ENCODE peak calls at places on chromosome 1, in nine cellular contexts. One of them, this sample, is unnamed.

GRCh38 chr1:98546319-98546718 is 115.2 kb upstream of the SNX7 start:
- DNase-seq in cardiac septum: no peak
- DNase-seq in cerebellar cortex: no peak
- DNase-seq in RCC 7860: no peak
- DNase-seq in activated CD4-positive, CD25-positive, alpha-beta regulatory T cell treated with anti-CD3 and anti-CD28 coated beads, Interleukin-2, amount 50 U/mL, for 16 hours: no peak
- DNase-seq in PC-9: no peak
- DNase-seq in cardiac fibroblast: no peak
- DNase-seq in H9: no peak
- DNase-seq in NCI-H446: no peak
- DNase-seq in this sample: no peak

GRCh38 chr1:194297999-194298598 is 1111.7 kb upstream of the B3GALT2 start:
- DNase-seq in cardiac septum: no peak
- DNase-seq in cerebellar cortex: no peak
- DNase-seq in RCC 7860: no peak
- DNase-seq in activated CD4-positive, CD25-positive, alpha-beta regulatory T cell treated with anti-CD3 and anti-CD28 coated beads, Interleukin-2, amount 50 U/mL, for 16 hours: no peak
- DNase-seq in PC-9: no peak
- DNase-seq in cardiac fibroblast: no peak
- DNase-seq in H9: no peak
- DNase-seq in NCI-H446: no peak
- DNase-seq in this sample: no peak

GRCh38 chr1:27527857-27528700 is 38.1 kb upstream of the WASF2 start:
- DNase-seq in cardiac septum: no peak
- DNase-seq in cerebellar cortex: peak
- DNase-seq in RCC 7860: no peak
- DNase-seq in activated CD4-positive, CD25-positive, alpha-beta regulatory T cell treated with anti-CD3 and anti-CD28 coated beads, Interleukin-2, amount 50 U/mL, for 16 hours: no peak
- DNase-seq in PC-9: peak
- DNase-seq in cardiac fibroblast: no peak
- DNase-seq in H9: peak
- DNase-seq in NCI-H446: no peak
- DNase-seq in this sample: no peak

GRCh38 chr1:161781995-161782394 is 15.9 kb downstream of the ATF6 start:
- DNase-seq in cardiac septum: no peak
- DNase-seq in cerebellar cortex: no peak
- DNase-seq in RCC 7860: no peak
- DNase-seq in activated CD4-positive, CD25-positive, alpha-beta regulatory T cell treated with anti-CD3 and anti-CD28 coated beads, Interleukin-2, amount 50 U/mL, for 16 hours: no peak
- DNase-seq in PC-9: no peak
- DNase-seq in cardiac fibroblast: peak
- DNase-seq in H9: no peak
- DNase-seq in NCI-H446: no peak
- DNase-seq in this sample: no peak

GRCh38 chr1:25820247-25821111 is 725 bp downstream of the MTFR1L start:
- DNase-seq in cardiac septum: no peak
- DNase-seq in cerebellar cortex: peak
- DNase-seq in RCC 7860: peak
- DNase-seq in activated CD4-positive, CD25-positive, alpha-beta regulatory T cell treated with anti-CD3 and anti-CD28 coated beads, Interleukin-2, amount 50 U/mL, for 16 hours: peak
- DNase-seq in PC-9: peak
- DNase-seq in cardiac fibroblast: peak
- DNase-seq in H9: peak
- DNase-seq in NCI-H446: peak
- DNase-seq in this sample: peak

GRCh38 chr1:247060771-247061170 is 17.8 kb downstream of the ZNF670 start:
- DNase-seq in cardiac septum: no peak
- DNase-seq in cerebellar cortex: no peak
- DNase-seq in RCC 7860: no peak
- DNase-seq in activated CD4-positive, CD25-positive, alpha-beta regulatory T cell treated with anti-CD3 and anti-CD28 coated beads, Interleukin-2, amount 50 U/mL, for 16 hours: no peak
- DNase-seq in PC-9: no peak
- DNase-seq in cardiac fibroblast: no peak
- DNase-seq in H9: no peak
- DNase-seq in NCI-H446: no peak
- DNase-seq in this sample: no peak

GRCh38 chr1:159938221-159938852 is 7.1 kb downstream of the IGSF9 start:
- DNase-seq in cardiac septum: no peak
- DNase-seq in cerebellar cortex: no peak
- DNase-seq in RCC 7860: no peak
- DNase-seq in activated CD4-positive, CD25-positive, alpha-beta regulatory T cell treated with anti-CD3 and anti-CD28 coated beads, Interleukin-2, amount 50 U/mL, for 16 hours: no peak
- DNase-seq in PC-9: no peak
- DNase-seq in cardiac fibroblast: no peak
- DNase-seq in H9: no peak
- DNase-seq in NCI-H446: no peak
- DNase-seq in this sample: no peak

GRCh38 chr1:56901720-56902119 is 47.1 kb downstream of the C8A start:
- DNase-seq in cardiac septum: no peak
- DNase-seq in cerebellar cortex: no peak
- DNase-seq in RCC 7860: no peak
- DNase-seq in activated CD4-positive, CD25-positive, alpha-beta regulatory T cell treated with anti-CD3 and anti-CD28 coated beads, Interleukin-2, amount 50 U/mL, for 16 hours: no peak
- DNase-seq in PC-9: no peak
- DNase-seq in cardiac fibroblast: peak
- DNase-seq in H9: no peak
- DNase-seq in NCI-H446: no peak
- DNase-seq in this sample: no peak

GRCh38 chr1:24355466-24355865 is 36.3 kb downstream of the GRHL3 start:
- DNase-seq in cardiac septum: no peak
- DNase-seq in cerebellar cortex: no peak
- DNase-seq in RCC 7860: no peak
- DNase-seq in activated CD4-positive, CD25-positive, alpha-beta regulatory T cell treated with anti-CD3 and anti-CD28 coated beads, Interleukin-2, amount 50 U/mL, for 16 hours: no peak
- DNase-seq in PC-9: no peak
- DNase-seq in cardiac fibroblast: no peak
- DNase-seq in H9: no peak
- DNase-seq in NCI-H446: no peak
- DNase-seq in this sample: no peak

GRCh38 chr1:161307230-161307768 is 2.5 kb downstream of the MPZ start:
- DNase-seq in cardiac septum: no peak
- DNase-seq in cerebellar cortex: peak
- DNase-seq in RCC 7860: no peak
- DNase-seq in activated CD4-positive, CD25-positive, alpha-beta regulatory T cell treated with anti-CD3 and anti-CD28 coated beads, Interleukin-2, amount 50 U/mL, for 16 hours: no peak
- DNase-seq in PC-9: no peak
- DNase-seq in cardiac fibroblast: peak
- DNase-seq in H9: no peak
- DNase-seq in NCI-H446: peak
- DNase-seq in this sample: no peak

GRCh38 chr1:192951961-192952460 is 107.1 kb downstream of the UCHL5 start:
- DNase-seq in cardiac septum: no peak
- DNase-seq in cerebellar cortex: no peak
- DNase-seq in RCC 7860: peak
- DNase-seq in activated CD4-positive, CD25-positive, alpha-beta regulatory T cell treated with anti-CD3 and anti-CD28 coated beads, Interleukin-2, amount 50 U/mL, for 16 hours: no peak
- DNase-seq in PC-9: no peak
- DNase-seq in cardiac fibroblast: peak
- DNase-seq in H9: no peak
- DNase-seq in NCI-H446: no peak
- DNase-seq in this sample: no peak

GRCh38 chr1:55347786-55348185 is 132.6 kb upstream of the USP24 start:
- DNase-seq in cardiac septum: no peak
- DNase-seq in cerebellar cortex: no peak
- DNase-seq in RCC 7860: no peak
- DNase-seq in activated CD4-positive, CD25-positive, alpha-beta regulatory T cell treated with anti-CD3 and anti-CD28 coated beads, Interleukin-2, amount 50 U/mL, for 16 hours: no peak
- DNase-seq in PC-9: no peak
- DNase-seq in cardiac fibroblast: no peak
- DNase-seq in H9: no peak
- DNase-seq in NCI-H446: no peak
- DNase-seq in this sample: no peak

GRCh38 chr1:231020139-231020601 is 19.9 kb downstream of the FAM89A start:
- DNase-seq in cardiac septum: no peak
- DNase-seq in cerebellar cortex: no peak
- DNase-seq in RCC 7860: no peak
- DNase-seq in activated CD4-positive, CD25-positive, alpha-beta regulatory T cell treated with anti-CD3 and anti-CD28 coated beads, Interleukin-2, amount 50 U/mL, for 16 hours: no peak
- DNase-seq in PC-9: no peak
- DNase-seq in cardiac fibroblast: peak
- DNase-seq in H9: no peak
- DNase-seq in NCI-H446: no peak
- DNase-seq in this sample: no peak

GRCh38 chr1:39542924-39543323 is 33.7 kb downstream of the PABPC4 start:
- DNase-seq in cardiac septum: no peak
- DNase-seq in cerebellar cortex: no peak
- DNase-seq in RCC 7860: no peak
- DNase-seq in activated CD4-positive, CD25-positive, alpha-beta regulatory T cell treated with anti-CD3 and anti-CD28 coated beads, Interleukin-2, amount 50 U/mL, for 16 hours: no peak
- DNase-seq in PC-9: no peak
- DNase-seq in cardiac fibroblast: no peak
- DNase-seq in H9: no peak
- DNase-seq in NCI-H446: no peak
- DNase-seq in this sample: no peak

GRCh38 chr1:116405241-116406135 is 32.4 kb downstream of the ATP1A1 start:
- DNase-seq in cardiac septum: no peak
- DNase-seq in cerebellar cortex: peak
- DNase-seq in RCC 7860: no peak
- DNase-seq in activated CD4-positive, CD25-positive, alpha-beta regulatory T cell treated with anti-CD3 and anti-CD28 coated beads, Interleukin-2, amount 50 U/mL, for 16 hours: no peak
- DNase-seq in PC-9: no peak
- DNase-seq in cardiac fibroblast: no peak
- DNase-seq in H9: no peak
- DNase-seq in NCI-H446: no peak
- DNase-seq in this sample: no peak

GRCh38 chr1:119771770-119772169 is 3.1 kb upstream of the HMGCS2 start:
- DNase-seq in cardiac septum: no peak
- DNase-seq in cerebellar cortex: no peak
- DNase-seq in RCC 7860: no peak
- DNase-seq in activated CD4-positive, CD25-positive, alpha-beta regulatory T cell treated with anti-CD3 and anti-CD28 coated beads, Interleukin-2, amount 50 U/mL, for 16 hours: no peak
- DNase-seq in PC-9: no peak
- DNase-seq in cardiac fibroblast: no peak
- DNase-seq in H9: no peak
- DNase-seq in NCI-H446: no peak
- DNase-seq in this sample: no peak

GRCh38 chr1:198669023-198669698 is 30.3 kb downstream of the PTPRC start:
- DNase-seq in cardiac septum: no peak
- DNase-seq in cerebellar cortex: no peak
- DNase-seq in RCC 7860: peak
- DNase-seq in activated CD4-positive, CD25-positive, alpha-beta regulatory T cell treated with anti-CD3 and anti-CD28 coated beads, Interleukin-2, amount 50 U/mL, for 16 hours: no peak
- DNase-seq in PC-9: peak
- DNase-seq in cardiac fibroblast: peak
- DNase-seq in H9: no peak
- DNase-seq in NCI-H446: no peak
- DNase-seq in this sample: no peak

GRCh38 chr1:243507672-243508302 is 251.9 kb downstream of the SDCCAG8 start:
- DNase-seq in cardiac septum: no peak
- DNase-seq in cerebellar cortex: no peak
- DNase-seq in RCC 7860: no peak
- DNase-seq in activated CD4-positive, CD25-positive, alpha-beta regulatory T cell treated with anti-CD3 and anti-CD28 coated beads, Interleukin-2, amount 50 U/mL, for 16 hours: no peak
- DNase-seq in PC-9: no peak
- DNase-seq in cardiac fibroblast: no peak
- DNase-seq in H9: no peak
- DNase-seq in NCI-H446: no peak
- DNase-seq in this sample: no peak

GRCh38 chr1:43621861-43622260 is 28.1 kb upstream of the KDM4A start:
- DNase-seq in cardiac septum: no peak
- DNase-seq in cerebellar cortex: peak
- DNase-seq in RCC 7860: no peak
- DNase-seq in activated CD4-positive, CD25-positive, alpha-beta regulatory T cell treated with anti-CD3 and anti-CD28 coated beads, Interleukin-2, amount 50 U/mL, for 16 hours: no peak
- DNase-seq in PC-9: no peak
- DNase-seq in cardiac fibroblast: no peak
- DNase-seq in H9: no peak
- DNase-seq in NCI-H446: no peak
- DNase-seq in this sample: no peak

GRCh38 chr1:29985376-29985945 is 737.9 kb downstream of the MATN1 start:
- DNase-seq in cardiac septum: no peak
- DNase-seq in cerebellar cortex: no peak
- DNase-seq in RCC 7860: no peak
- DNase-seq in activated CD4-positive, CD25-positive, alpha-beta regulatory T cell treated with anti-CD3 and anti-CD28 coated beads, Interleukin-2, amount 50 U/mL, for 16 hours: no peak
- DNase-seq in PC-9: no peak
- DNase-seq in cardiac fibroblast: no peak
- DNase-seq in H9: no peak
- DNase-seq in NCI-H446: no peak
- DNase-seq in this sample: no peak

GRCh38 chr1:36223373-36223995 is 759 bp upstream of the THRAP3 start:
- DNase-seq in cardiac septum: no peak
- DNase-seq in cerebellar cortex: peak
- DNase-seq in RCC 7860: peak
- DNase-seq in activated CD4-positive, CD25-positive, alpha-beta regulatory T cell treated with anti-CD3 and anti-CD28 coated beads, Interleukin-2, amount 50 U/mL, for 16 hours: peak
- DNase-seq in PC-9: peak
- DNase-seq in cardiac fibroblast: peak
- DNase-seq in H9: no peak
- DNase-seq in NCI-H446: no peak
- DNase-seq in this sample: peak

GRCh38 chr1:16124377-16125087 is 31.3 kb downstream of the EPHA2 start:
- DNase-seq in cardiac septum: no peak
- DNase-seq in cerebellar cortex: no peak
- DNase-seq in RCC 7860: no peak
- DNase-seq in activated CD4-positive, CD25-positive, alpha-beta regulatory T cell treated with anti-CD3 and anti-CD28 coated beads, Interleukin-2, amount 50 U/mL, for 16 hours: no peak
- DNase-seq in PC-9: no peak
- DNase-seq in cardiac fibroblast: no peak
- DNase-seq in H9: peak
- DNase-seq in NCI-H446: no peak
- DNase-seq in this sample: no peak

GRCh38 chr1:160146107-160146506 is 5.3 kb upstream of the ATP1A4 start:
- DNase-seq in cardiac septum: no peak
- DNase-seq in cerebellar cortex: no peak
- DNase-seq in RCC 7860: no peak
- DNase-seq in activated CD4-positive, CD25-positive, alpha-beta regulatory T cell treated with anti-CD3 and anti-CD28 coated beads, Interleukin-2, amount 50 U/mL, for 16 hours: no peak
- DNase-seq in PC-9: no peak
- DNase-seq in cardiac fibroblast: no peak
- DNase-seq in H9: no peak
- DNase-seq in NCI-H446: no peak
- DNase-seq in this sample: no peak

GRCh38 chr1:94323311-94324167 is 86.2 kb upstream of the ARHGAP29 start:
- DNase-seq in cardiac septum: no peak
- DNase-seq in cerebellar cortex: no peak
- DNase-seq in RCC 7860: peak
- DNase-seq in activated CD4-positive, CD25-positive, alpha-beta regulatory T cell treated with anti-CD3 and anti-CD28 coated beads, Interleukin-2, amount 50 U/mL, for 16 hours: no peak
- DNase-seq in PC-9: no peak
- DNase-seq in cardiac fibroblast: no peak
- DNase-seq in H9: no peak
- DNase-seq in NCI-H446: no peak
- DNase-seq in this sample: no peak

GRCh38 chr1:15014521-15014920 is 139.0 kb upstream of the TMEM51 start:
- DNase-seq in cardiac septum: no peak
- DNase-seq in cerebellar cortex: peak
- DNase-seq in RCC 7860: no peak
- DNase-seq in activated CD4-positive, CD25-positive, alpha-beta regulatory T cell treated with anti-CD3 and anti-CD28 coated beads, Interleukin-2, amount 50 U/mL, for 16 hours: no peak
- DNase-seq in PC-9: no peak
- DNase-seq in cardiac fibroblast: no peak
- DNase-seq in H9: no peak
- DNase-seq in NCI-H446: peak
- DNase-seq in this sample: no peak

GRCh38 chr1:233354983-233355382 is 27.5 kb downstream of the MAP3K21 start:
- DNase-seq in cardiac septum: no peak
- DNase-seq in cerebellar cortex: no peak
- DNase-seq in RCC 7860: no peak
- DNase-seq in activated CD4-positive, CD25-positive, alpha-beta regulatory T cell treated with anti-CD3 and anti-CD28 coated beads, Interleukin-2, amount 50 U/mL, for 16 hours: no peak
- DNase-seq in PC-9: no peak
- DNase-seq in cardiac fibroblast: no peak
- DNase-seq in H9: no peak
- DNase-seq in NCI-H446: no peak
- DNase-seq in this sample: no peak

GRCh38 chr1:226135059-226135651 is 51.4 kb downstream of the ACBD3 start:
- DNase-seq in cardiac septum: peak
- DNase-seq in cerebellar cortex: peak
- DNase-seq in RCC 7860: no peak
- DNase-seq in activated CD4-positive, CD25-positive, alpha-beta regulatory T cell treated with anti-CD3 and anti-CD28 coated beads, Interleukin-2, amount 50 U/mL, for 16 hours: no peak
- DNase-seq in PC-9: no peak
- DNase-seq in cardiac fibroblast: peak
- DNase-seq in H9: no peak
- DNase-seq in NCI-H446: peak
- DNase-seq in this sample: no peak

GRCh38 chr1:70685300-70686286 is 274.5 kb downstream of the CTH start:
- DNase-seq in cardiac septum: no peak
- DNase-seq in cerebellar cortex: peak
- DNase-seq in RCC 7860: peak
- DNase-seq in activated CD4-positive, CD25-positive, alpha-beta regulatory T cell treated with anti-CD3 and anti-CD28 coated beads, Interleukin-2, amount 50 U/mL, for 16 hours: no peak
- DNase-seq in PC-9: peak
- DNase-seq in cardiac fibroblast: peak
- DNase-seq in H9: peak
- DNase-seq in NCI-H446: peak
- DNase-seq in this sample: peak

GRCh38 chr1:58848818-58849411 is 65.1 kb upstream of the JUN start:
- DNase-seq in cardiac septum: peak
- DNase-seq in cerebellar cortex: peak
- DNase-seq in RCC 7860: peak
- DNase-seq in activated CD4-positive, CD25-positive, alpha-beta regulatory T cell treated with anti-CD3 and anti-CD28 coated beads, Interleukin-2, amount 50 U/mL, for 16 hours: no peak
- DNase-seq in PC-9: peak
- DNase-seq in cardiac fibroblast: peak
- DNase-seq in H9: peak
- DNase-seq in NCI-H446: peak
- DNase-seq in this sample: no peak

GRCh38 chr1:108829498-108829916 is 27.4 kb downstream of the AKNAD1 start:
- DNase-seq in cardiac septum: no peak
- DNase-seq in cerebellar cortex: no peak
- DNase-seq in RCC 7860: peak
- DNase-seq in activated CD4-positive, CD25-positive, alpha-beta regulatory T cell treated with anti-CD3 and anti-CD28 coated beads, Interleukin-2, amount 50 U/mL, for 16 hours: no peak
- DNase-seq in PC-9: no peak
- DNase-seq in cardiac fibroblast: peak
- DNase-seq in H9: no peak
- DNase-seq in NCI-H446: no peak
- DNase-seq in this sample: no peak

GRCh38 chr1:212186427-212187207 is 98.6 kb upstream of the PPP2R5A start:
- DNase-seq in cardiac septum: no peak
- DNase-seq in cerebellar cortex: no peak
- DNase-seq in RCC 7860: no peak
- DNase-seq in activated CD4-positive, CD25-positive, alpha-beta regulatory T cell treated with anti-CD3 and anti-CD28 coated beads, Interleukin-2, amount 50 U/mL, for 16 hours: no peak
- DNase-seq in PC-9: no peak
- DNase-seq in cardiac fibroblast: peak
- DNase-seq in H9: no peak
- DNase-seq in NCI-H446: no peak
- DNase-seq in this sample: no peak